ENCODE peak calls at places on chromosomes 4 and X, in five cellular contexts. U is CD8-positive, alpha-beta T cell; E is bronchial epithelial cell; W is HL-60; L is choroid plexus epithelial cell. A is an unnamed sample.

GRCh38 chr4:84892950-84893349 is 73.5 kb downstream of the WDFY3 start:
- DNase-seq in E (no peak), L (no peak), W (no peak), U (no peak), A (no peak)

GRCh38 chrX:9153299-9153698 is 119.4 kb upstream of the FAM9B start:
- DNase-seq in E (peak), W (no peak), U (no peak), L (peak), A (no peak)

GRCh38 chrX:23931149-23931604 is 23.4 kb downstream of the CXorf58 start:
- DNase-seq in U (no peak), E (no peak), L (no peak), W (no peak), A (no peak)

GRCh38 chr4:121829511-121829910 is 5.8 kb upstream of the CCNA2 start:
- DNase-seq in E (no peak), U (no peak), W (no peak), L (no peak), A (no peak)

GRCh38 chr4:61200991-61201526 is 933 bp downstream of the ADGRL3 start:
- DNase-seq in L (peak), U (no peak), W (peak), E (no peak), A (no peak)

GRCh38 chr4:11070813-11071212 is 357.9 kb downstream of the HS3ST1 start:
- DNase-seq in U (no peak), L (no peak), W (no peak), E (no peak), A (no peak)

GRCh38 chr4:98939892-98940298 is 11.0 kb upstream of the EIF4E start:
- DNase-seq in U (no peak), L (peak), E (peak), W (peak), A (no peak)

GRCh38 chrX:151688695-151689094 is 6.6 kb upstream of the PRRG3 start:
- DNase-seq in U (no peak), L (no peak), E (no peak), W (no peak), A (no peak)

GRCh38 chrX:95145848-95146540 is 1472.0 kb downstream of the FAM133A start:
- DNase-seq in U (no peak), L (no peak), W (peak), E (no peak), A (no peak)

GRCh38 chrX:101022020-101022419 is 29.9 kb downstream of the TRMT2B start:
- DNase-seq in U (no peak), L (no peak), W (no peak), E (peak), A (no peak)

GRCh38 chrX:64205441-64205734 is at the start of gene AMER1:
- DNase-seq in U (no peak), L (no peak), E (no peak), W (no peak), A (peak)

GRCh38 chrX:87583679-87584078 is 66.1 kb downstream of the KLHL4 start:
- DNase-seq in U (no peak), E (no peak), L (peak), W (peak), A (no peak)

GRCh38 chr4:6582889-6583504 is 8.0 kb downstream of the MAN2B2 start:
- DNase-seq in U (no peak), E (peak), L (peak), W (peak), A (no peak)

GRCh38 chrX:26376037-26376708 is 160.2 kb downstream of the MAGEB5 start:
- DNase-seq in E (no peak), U (no peak), L (no peak), W (no peak), A (no peak)

GRCh38 chr4:174672276-174672675 is 150.0 kb upstream of the HPGD start:
- DNase-seq in E (peak), U (no peak), L (peak), W (no peak), A (no peak)

GRCh38 chr4:2075987-2076907 is 17.1 kb downstream of the NAT8L start:
- DNase-seq in U (no peak), W (no peak), L (no peak), E (no peak), A (no peak)

GRCh38 chr4:183838987-183839712 is 66.0 kb upstream of the STOX2 start:
- DNase-seq in E (peak), U (no peak), W (peak), L (peak), A (no peak)

GRCh38 chr4:71461422-71461821 is 122.6 kb downstream of the SLC4A4 start:
- DNase-seq in W (no peak), L (no peak), U (no peak), E (no peak), A (no peak)

GRCh38 chr4:113961322-113961698 is 18.1 kb downstream of the ARSJ start:
- DNase-seq in L (peak), W (no peak), E (peak), U (no peak), A (no peak)

GRCh38 chrX:19613645-19614323 is 98.5 kb upstream of the MAP3K15 start:
- DNase-seq in L (no peak), E (no peak), W (no peak), U (no peak), A (no peak)

GRCh38 chrX:101260435-101260834 is 30.7 kb downstream of the TAF7L start:
- DNase-seq in E (peak), U (no peak), L (peak), W (no peak), A (no peak)

GRCh38 chr4:170004656-170005250 is 21.4 kb downstream of the MFAP3L start:
- DNase-seq in U (no peak), L (no peak), E (no peak), W (no peak), A (no peak)

GRCh38 chr4:168917150-168917779 is 92.8 kb downstream of the CBR4 start:
- DNase-seq in E (peak), W (no peak), L (peak), U (no peak), A (no peak)

GRCh38 chrX:3609800-3610199 is 103.6 kb downstream of the PRKX start:
- DNase-seq in E (peak), U (no peak), W (no peak), L (peak), A (no peak)

GRCh38 chr4:181264908-181265307 is 978.3 kb upstream of the TENM3 start:
- DNase-seq in U (peak), E (no peak), L (no peak), W (no peak), A (no peak)

GRCh38 chr4:75249739-75250138 is 264.5 kb downstream of the RCHY1 start:
- DNase-seq in U (no peak), E (no peak), L (no peak), W (no peak), A (no peak)

GRCh38 chr4:176383273-176384077 is 63.7 kb downstream of the SPCS3 start:
- DNase-seq in L (peak), W (no peak), U (no peak), E (peak), A (no peak)

GRCh38 chrX:14832591-14832990 is 40.3 kb downstream of the FANCB start:
- DNase-seq in U (no peak), E (no peak), L (no peak), W (no peak), A (no peak)

GRCh38 chr4:86924805-86925204 is 10.0 kb upstream of the AFF1 start:
- DNase-seq in U (no peak), E (peak), L (peak), W (peak), A (no peak)

GRCh38 chr4:99947608-99948007 is 1.2 kb upstream of the DNAJB14 start:
- DNase-seq in E (no peak), L (no peak), W (no peak), U (no peak), A (no peak)
- H3K4me3 ChIP-seq in E (no peak), L (no peak), W (peak), U (peak), A (peak)

DNA sequence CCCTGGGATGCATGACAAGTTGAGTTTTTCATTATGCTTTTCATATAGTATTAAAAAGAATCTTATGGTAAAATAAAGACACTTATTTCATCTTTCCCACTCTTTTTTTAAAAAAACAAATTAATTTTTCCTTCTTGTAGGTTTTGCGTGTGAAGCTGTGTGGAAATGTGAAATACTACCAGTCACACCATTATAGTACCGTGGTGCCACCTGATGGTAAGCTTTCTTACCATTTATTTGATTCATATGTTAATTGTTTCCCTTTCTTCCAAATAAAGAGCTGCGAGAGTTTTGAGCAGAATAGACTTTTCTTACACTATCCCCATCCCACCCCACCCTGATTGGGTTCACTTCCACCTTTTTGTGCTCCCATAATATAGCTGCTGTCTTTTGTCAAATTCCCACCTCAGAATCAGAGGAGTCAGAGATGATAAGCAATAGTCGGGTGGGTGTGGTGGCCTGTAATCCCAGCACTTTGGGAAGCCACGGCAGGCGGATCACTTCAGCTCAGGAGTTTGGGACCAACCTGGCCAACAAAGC is 44.3 kb downstream of the CASP6 start:
- DNase-seq in E (peak), W (no peak), L (peak), U (no peak), A (no peak)
- TF ChIP-seq CTCF in E (no peak), W (no peak), L (peak), U (no peak), A (no peak)

DNA sequence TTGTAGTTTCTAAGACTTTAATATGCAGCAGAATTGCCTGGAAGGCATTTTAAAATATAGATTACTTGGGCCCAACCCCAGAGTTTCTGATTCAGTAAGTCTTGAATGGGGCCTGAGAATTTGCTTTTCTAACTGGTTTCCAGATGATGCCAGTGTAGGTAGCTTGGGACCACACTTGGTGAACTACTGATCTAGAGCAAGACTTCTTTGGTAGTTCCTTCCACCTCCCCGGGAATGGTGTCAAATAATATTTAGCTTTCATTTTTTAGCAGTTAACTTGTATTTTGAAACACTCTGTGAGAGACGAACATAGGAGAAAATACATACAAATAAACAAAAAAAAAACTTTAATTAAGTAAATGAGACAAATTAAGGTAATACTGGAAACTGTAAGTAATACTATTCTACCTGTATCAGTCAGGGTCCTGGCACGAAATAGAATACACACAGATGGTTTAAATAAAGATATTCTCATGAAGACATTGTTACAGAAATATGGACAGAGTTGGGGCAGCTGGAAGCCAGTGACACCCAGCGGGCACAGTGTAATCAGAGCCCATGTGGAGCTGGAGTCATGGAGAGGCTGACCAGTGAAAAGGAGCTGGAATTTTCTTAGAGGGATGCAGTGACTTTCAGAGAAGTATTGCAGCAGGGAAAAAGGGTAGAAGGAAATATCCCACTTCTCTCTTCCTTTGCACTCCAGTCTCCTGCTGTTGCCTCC is 905.7 kb downstream of the CCSER1 start:
- DNase-seq in E (no peak), L (peak), U (no peak), W (no peak), A (no peak)
- H3K4me3 ChIP-seq in E (no peak), L (no peak), U (no peak), W (no peak), A (no peak)

GRCh38 chr4:138519436-138519835 is 277.3 kb upstream of the SLC7A11 start:
- DNase-seq in U (no peak), L (no peak), W (no peak), E (no peak), A (no peak)

GRCh38 chr4:138521809-138522208 is 279.7 kb upstream of the SLC7A11 start:
- DNase-seq in W (no peak), E (no peak), U (no peak), L (no peak), A (no peak)

GRCh38 chr4:138522366-138522765 is 280.2 kb upstream of the SLC7A11 start:
- DNase-seq in U (no peak), L (peak), E (peak), W (peak), A (no peak)
- TF ChIP-seq CTCF in U (no peak), L (peak), E (peak), W (no peak), A (peak)

GRCh38 chrX:72304877-72305276 is 837 bp downstream of the CITED1 start:
- DNase-seq in E (no peak), U (no peak), L (no peak), W (no peak), A (no peak)

GRCh38 chrX:72306851-72307645 is 1.3 kb upstream of the CITED1 start:
- DNase-seq in L (peak), U (no peak), E (peak), W (peak), A (no peak)

GRCh38 chrX:72306085-72306801 is 529 bp upstream of the CITED1 start:
- DNase-seq in W (no peak), U (no peak), L (no peak), E (no peak), A (no peak)

GRCh38 chrX:72307646-72308051 is 1.9 kb upstream of the CITED1 start:
- DNase-seq in L (no peak), U (no peak), W (no peak), E (no peak), A (no peak)

GRCh38 chrX:72305286-72306084 is at the start of gene CITED1:
- DNase-seq in L (no peak), W (no peak), E (no peak), U (no peak), A (no peak)
- H3K4me3 ChIP-seq in L (peak), W (peak), E (peak), U (peak), A (peak)

GRCh38 chrX:147602297-147602696 is 309.4 kb upstream of the FMR1 start:
- DNase-seq in L (no peak), E (peak), W (no peak), U (no peak), A (no peak)
- TF ChIP-seq CTCF in L (no peak), E (no peak), W (no peak), U (no peak), A (no peak)

A was measured in GM12864.